ENCODE peak calls at places on chromosomes 11 and 22, in five cellular contexts. One of them, this sample, is unnamed.
A peak's percentile ranks its signal among the peaks of the same experiment; 100 is the strongest.

GRCh38 chr11:95371147-95371546 is 140.1 kb upstream of the SESN3 start:
- DNase-seq in stimulated activated naive CD8-positive, alpha-beta T cell treated with anti-CD3 and anti-CD28 coated beads, Interleukin-15, Interleukin-2, amounts not matched to agents 100 U/mL and 50 U/mL, for 24 hours: no peak
- DNase-seq in stimulated activated CD8-positive, alpha-beta memory T cell treated with anti-CD3 and anti-CD28 coated beads, Interleukin-7, amount 100 ng/mL, for 1 hour: no peak
- DNase-seq in fibroblast of gingiva: no peak
- DNase-seq in AG09309: no peak
- DNase-seq in this sample: no peak

GRCh38 chr11:78768345-78768744 is 193.7 kb upstream of the NARS2 start:
- DNase-seq in stimulated activated naive CD8-positive, alpha-beta T cell treated with anti-CD3 and anti-CD28 coated beads, Interleukin-15, Interleukin-2, amounts not matched to agents 100 U/mL and 50 U/mL, for 24 hours: no peak
- DNase-seq in stimulated activated CD8-positive, alpha-beta memory T cell treated with anti-CD3 and anti-CD28 coated beads, Interleukin-7, amount 100 ng/mL, for 1 hour: no peak
- DNase-seq in fibroblast of gingiva: no peak
- DNase-seq in AG09309: no peak
- DNase-seq in this sample: no peak

GRCh38 chr11:5700422-5701064 is 11.0 kb downstream of the TRIM22 start:
- DNase-seq in stimulated activated naive CD8-positive, alpha-beta T cell treated with anti-CD3 and anti-CD28 coated beads, Interleukin-15, Interleukin-2, amounts not matched to agents 100 U/mL and 50 U/mL, for 24 hours: no peak
- DNase-seq in stimulated activated CD8-positive, alpha-beta memory T cell treated with anti-CD3 and anti-CD28 coated beads, Interleukin-7, amount 100 ng/mL, for 1 hour: no peak
- DNase-seq in fibroblast of gingiva: no peak
- DNase-seq in AG09309: no peak
- DNase-seq in this sample: no peak

GRCh38 chr22:44701824-44702478 is at the start of gene PRR5:
- DNase-seq in stimulated activated naive CD8-positive, alpha-beta T cell treated with anti-CD3 and anti-CD28 coated beads, Interleukin-15, Interleukin-2, amounts not matched to agents 100 U/mL and 50 U/mL, for 24 hours: peak; percentile 82
- DNase-seq in stimulated activated CD8-positive, alpha-beta memory T cell treated with anti-CD3 and anti-CD28 coated beads, Interleukin-7, amount 100 ng/mL, for 1 hour: peak; percentile 60
- DNase-seq in fibroblast of gingiva: peak; percentile 76
- DNase-seq in AG09309: peak; percentile 57
- DNase-seq in this sample: peak; percentile 76

GRCh38 chr11:68214173-68215086 is 1.3 kb upstream of the KMT5B start:
- DNase-seq in stimulated activated naive CD8-positive, alpha-beta T cell treated with anti-CD3 and anti-CD28 coated beads, Interleukin-15, Interleukin-2, amounts not matched to agents 100 U/mL and 50 U/mL, for 24 hours: no peak
- DNase-seq in stimulated activated CD8-positive, alpha-beta memory T cell treated with anti-CD3 and anti-CD28 coated beads, Interleukin-7, amount 100 ng/mL, for 1 hour: no peak
- DNase-seq in fibroblast of gingiva: no peak
- DNase-seq in AG09309: no peak
- DNase-seq in this sample: no peak

GRCh38 chr11:1640076-1640946 is 10.7 kb downstream of the KRTAP5-5 start:
- DNase-seq in stimulated activated naive CD8-positive, alpha-beta T cell treated with anti-CD3 and anti-CD28 coated beads, Interleukin-15, Interleukin-2, amounts not matched to agents 100 U/mL and 50 U/mL, for 24 hours: peak; percentile 42
- DNase-seq in stimulated activated CD8-positive, alpha-beta memory T cell treated with anti-CD3 and anti-CD28 coated beads, Interleukin-7, amount 100 ng/mL, for 1 hour: no peak
- DNase-seq in fibroblast of gingiva: no peak
- DNase-seq in AG09309: no peak
- DNase-seq in this sample: no peak

GRCh38 chr11:119340335-119341221 is at the start of gene C1QTNF5:
- DNase-seq in stimulated activated naive CD8-positive, alpha-beta T cell treated with anti-CD3 and anti-CD28 coated beads, Interleukin-15, Interleukin-2, amounts not matched to agents 100 U/mL and 50 U/mL, for 24 hours: no peak
- DNase-seq in stimulated activated CD8-positive, alpha-beta memory T cell treated with anti-CD3 and anti-CD28 coated beads, Interleukin-7, amount 100 ng/mL, for 1 hour: no peak
- DNase-seq in fibroblast of gingiva: peak; percentile 69
- DNase-seq in AG09309: no peak
- DNase-seq in this sample: no peak

GRCh38 chr11:44171518-44171917 is 76.0 kb downstream of the EXT2 start:
- DNase-seq in stimulated activated naive CD8-positive, alpha-beta T cell treated with anti-CD3 and anti-CD28 coated beads, Interleukin-15, Interleukin-2, amounts not matched to agents 100 U/mL and 50 U/mL, for 24 hours: no peak
- DNase-seq in stimulated activated CD8-positive, alpha-beta memory T cell treated with anti-CD3 and anti-CD28 coated beads, Interleukin-7, amount 100 ng/mL, for 1 hour: no peak
- DNase-seq in fibroblast of gingiva: no peak
- DNase-seq in AG09309: no peak
- DNase-seq in this sample: no peak

GRCh38 chr11:131762346-131763110 is 392.1 kb downstream of the NTM start:
- DNase-seq in stimulated activated naive CD8-positive, alpha-beta T cell treated with anti-CD3 and anti-CD28 coated beads, Interleukin-15, Interleukin-2, amounts not matched to agents 100 U/mL and 50 U/mL, for 24 hours: no peak
- DNase-seq in stimulated activated CD8-positive, alpha-beta memory T cell treated with anti-CD3 and anti-CD28 coated beads, Interleukin-7, amount 100 ng/mL, for 1 hour: no peak
- DNase-seq in fibroblast of gingiva: no peak
- DNase-seq in AG09309: no peak
- DNase-seq in this sample: no peak

GRCh38 chr11:75031771-75032549 is 43.2 kb downstream of the NEU3 start:
- DNase-seq in stimulated activated naive CD8-positive, alpha-beta T cell treated with anti-CD3 and anti-CD28 coated beads, Interleukin-15, Interleukin-2, amounts not matched to agents 100 U/mL and 50 U/mL, for 24 hours: peak; percentile 83
- DNase-seq in stimulated activated CD8-positive, alpha-beta memory T cell treated with anti-CD3 and anti-CD28 coated beads, Interleukin-7, amount 100 ng/mL, for 1 hour: peak; percentile 40
- DNase-seq in fibroblast of gingiva: peak; percentile 42
- DNase-seq in AG09309: no peak
- DNase-seq in this sample: peak; percentile 42

GRCh38 chr11:197741-198235 is 4.9 kb downstream of the SCGB1C1 start:
- DNase-seq in stimulated activated naive CD8-positive, alpha-beta T cell treated with anti-CD3 and anti-CD28 coated beads, Interleukin-15, Interleukin-2, amounts not matched to agents 100 U/mL and 50 U/mL, for 24 hours: no peak
- DNase-seq in stimulated activated CD8-positive, alpha-beta memory T cell treated with anti-CD3 and anti-CD28 coated beads, Interleukin-7, amount 100 ng/mL, for 1 hour: no peak
- DNase-seq in fibroblast of gingiva: no peak
- DNase-seq in AG09309: no peak
- DNase-seq in this sample: peak; percentile 11

GRCh38 chr11:78647266-78647915 is 72.7 kb upstream of the NARS2 start:
- DNase-seq in stimulated activated naive CD8-positive, alpha-beta T cell treated with anti-CD3 and anti-CD28 coated beads, Interleukin-15, Interleukin-2, amounts not matched to agents 100 U/mL and 50 U/mL, for 24 hours: no peak
- DNase-seq in stimulated activated CD8-positive, alpha-beta memory T cell treated with anti-CD3 and anti-CD28 coated beads, Interleukin-7, amount 100 ng/mL, for 1 hour: no peak
- DNase-seq in fibroblast of gingiva: no peak
- DNase-seq in AG09309: no peak
- DNase-seq in this sample: no peak

This sample was measured in central memory CD8-positive, alpha-beta T cell.